ENCODE peak calls at places on chromosomes 5 and 9, in eight cellular contexts. X is AG10803; W is glutamatergic neuron; N is A549; P is naive thymus-derived CD8-positive, alpha-beta T cell; A is SW 1271; Z is epithelial cell of proximal tubule; Y is HFFc6. M is an unnamed sample.

GRCh38 chr9:110531776-110532175 is 47.8 kb downstream of the SVEP1 start:
- DNase-seq in X (peak; percentile 77), Z (no peak), P (no peak), A (no peak), Y (no peak), W (no peak), N (no peak), M (no peak)

GRCh38 chr9:34701023-34701768 is 8.7 kb downstream of the CCL21 start:
- DNase-seq in Y (peak; percentile 28), X (peak; percentile 58), Z (no peak), P (peak; percentile 78), W (peak; percentile 90), A (no peak), N (peak; percentile 83), M (peak; percentile 77)

GRCh38 chr5:111756701-111757581 is at the start of gene NREP:
- DNase-seq in A (peak; percentile 69), X (peak; percentile 97), P (peak; percentile 88), W (peak; percentile 89), Y (peak; percentile 98), Z (no peak), N (peak; percentile 70), M (peak; percentile 76)

GRCh38 chr5:163478126-163478981 is 17.9 kb downstream of the HMMR start:
- DNase-seq in Y (peak; percentile 20), W (no peak), X (peak; percentile 28), Z (peak; percentile 10), N (no peak), A (no peak), P (no peak), M (no peak)

GRCh38 chr5:107272954-107273353 is 397.8 kb downstream of the EFNA5 start:
- DNase-seq in P (no peak), W (no peak), Z (no peak), Y (no peak), N (no peak), X (no peak), A (no peak), M (no peak)

GRCh38 chr5:151448038-151448985 is 909 bp downstream of the SLC36A1 start:
- DNase-seq in A (no peak), N (no peak), X (peak; percentile 2), P (no peak), W (no peak), Y (no peak), Z (no peak), M (no peak)

GRCh38 chr5:172771439-172772111 is 580 bp upstream of the DUSP1 start:
- DNase-seq in P (no peak), A (no peak), Y (no peak), Z (no peak), W (no peak), N (no peak), X (peak; percentile 48), M (no peak)

GRCh38 chr9:127835930-127836586 is 18.4 kb downstream of the ENG start:
- DNase-seq in P (no peak), Z (no peak), X (peak; percentile 82), A (no peak), Y (peak; percentile 79), N (no peak), W (no peak), M (no peak)

GRCh38 chr5:97726106-97726505 is 543.1 kb upstream of the RIOK2 start:
- DNase-seq in X (no peak), N (no peak), W (no peak), A (no peak), Z (no peak), Y (peak; percentile 1), P (no peak), M (no peak)

GRCh38 chr9:70123695-70124094 is 80.0 kb downstream of the MAMDC2 start:
- DNase-seq in Z (no peak), W (no peak), A (no peak), X (no peak), N (no peak), Y (no peak), P (no peak), M (no peak)

GRCh38 chr5:1517838-1518237 is 5.9 kb downstream of the LPCAT1 start:
- DNase-seq in Y (no peak), Z (no peak), X (no peak), W (peak; percentile 12), A (no peak), P (no peak), N (no peak), M (no peak)

GRCh38 chr5:74641778-74642542 is 1.4 kb upstream of the ENC1 start:
- DNase-seq in Y (peak; percentile 81), X (peak; percentile 86), P (peak; percentile 2), Z (peak; percentile 64), W (peak; percentile 48), N (no peak), A (peak; percentile 71), M (peak; percentile 12)

GRCh38 chr9:113508111-113508749 is 44.7 kb downstream of the RGS3 start:
- DNase-seq in Z (no peak), W (no peak), N (peak; percentile 26), Y (no peak), X (no peak), A (no peak), P (no peak), M (no peak)

GRCh38 chr9:20044686-20045085 is 255.8 kb upstream of the SLC24A2 start:
- DNase-seq in N (no peak), W (no peak), Z (peak; percentile 64), A (no peak), P (no peak), Y (no peak), X (no peak), M (no peak)

GRCh38 chr9:79572891-79573696 is 1.3 kb downstream of the TLE4 start:
- DNase-seq in P (peak; percentile 82), W (peak; percentile 51), Y (no peak), Z (no peak), A (no peak), X (no peak), N (peak; percentile 25), M (peak; percentile 76)

GRCh38 chr5:115977988-115978387 is 15.7 kb downstream of the LVRN start:
- DNase-seq in Z (peak; percentile 56), P (no peak), X (peak; percentile 90), N (no peak), A (no peak), Y (peak; percentile 83), W (no peak), M (no peak)

GRCh38 chr9:76904661-76905457 is 1.1 kb downstream of the PRUNE2 start:
- DNase-seq in W (no peak), Y (no peak), N (no peak), P (no peak), A (no peak), Z (no peak), X (no peak), M (no peak)

GRCh38 chr5:79081779-79082178 is 12.2 kb downstream of the BHMT2 start:
- DNase-seq in Z (no peak), Y (no peak), W (no peak), P (no peak), A (no peak), X (no peak), N (no peak), M (no peak)

M was measured in CD4-positive, alpha-beta memory T cell.